ENCODE peak calls at places on chromosomes 6 and 20, in eight cellular contexts. One of them, this sample, is unnamed.

GRCh38 chr6:130019796-130020105 is 1.4 kb downstream of the L3MBTL3 start:
- DNase-seq in ascending aorta: no peak
- DNase-seq in head of caudate nucleus: no peak
- DNase-seq in A549: no peak
- DNase-seq in HCT116: no peak
- DNase-seq in mesothelial cell of epicardium: no peak
- DNase-seq in T follicular helper cell: peak
- DNase-seq in stomach: no peak
- DNase-seq in this sample: no peak

GRCh38 chr6:42158011-42158410 is 15.2 kb upstream of the GUCA1A start:
- DNase-seq in ascending aorta: no peak
- DNase-seq in head of caudate nucleus: no peak
- DNase-seq in A549: no peak
- DNase-seq in HCT116: no peak
- DNase-seq in mesothelial cell of epicardium: no peak
- DNase-seq in T follicular helper cell: no peak
- DNase-seq in stomach: no peak
- DNase-seq in this sample: no peak

GRCh38 chr6:155412335-155412734 is 43.3 kb downstream of the NOX3 start:
- DNase-seq in ascending aorta: no peak
- DNase-seq in head of caudate nucleus: no peak
- DNase-seq in A549: no peak
- DNase-seq in HCT116: no peak
- DNase-seq in mesothelial cell of epicardium: no peak
- DNase-seq in T follicular helper cell: no peak
- DNase-seq in stomach: no peak
- DNase-seq in this sample: no peak

GRCh38 chr6:154156135-154156948 is 117.3 kb downstream of the OPRM1 start:
- DNase-seq in ascending aorta: no peak
- DNase-seq in head of caudate nucleus: no peak
- DNase-seq in A549: peak
- DNase-seq in HCT116: peak
- DNase-seq in mesothelial cell of epicardium: no peak
- DNase-seq in T follicular helper cell: peak
- DNase-seq in stomach: peak
- DNase-seq in this sample: no peak

GRCh38 chr20:47181056-47181862 is 175.2 kb downstream of the ZMYND8 start:
- DNase-seq in ascending aorta: no peak
- DNase-seq in head of caudate nucleus: no peak
- DNase-seq in A549: peak
- DNase-seq in HCT116: peak
- DNase-seq in mesothelial cell of epicardium: no peak
- DNase-seq in T follicular helper cell: no peak
- DNase-seq in stomach: peak
- DNase-seq in this sample: no peak

GRCh38 chr20:53574259-53574789 is 19.3 kb downstream of the ZNF217 start:
- DNase-seq in ascending aorta: no peak
- DNase-seq in head of caudate nucleus: no peak
- DNase-seq in A549: no peak
- DNase-seq in HCT116: no peak
- DNase-seq in mesothelial cell of epicardium: no peak
- DNase-seq in T follicular helper cell: no peak
- DNase-seq in stomach: peak
- DNase-seq in this sample: no peak

GRCh38 chr6:15938086-15938485 is 190.8 kb upstream of the MYLIP start:
- DNase-seq in ascending aorta: no peak
- DNase-seq in head of caudate nucleus: no peak
- DNase-seq in A549: peak
- DNase-seq in HCT116: no peak
- DNase-seq in mesothelial cell of epicardium: no peak
- DNase-seq in T follicular helper cell: no peak
- DNase-seq in stomach: no peak
- DNase-seq in this sample: no peak

GRCh38 chr6:88422831-88423230 is 256.7 kb upstream of the CNR1 start:
- DNase-seq in ascending aorta: no peak
- DNase-seq in head of caudate nucleus: no peak
- DNase-seq in A549: peak
- DNase-seq in HCT116: no peak
- DNase-seq in mesothelial cell of epicardium: no peak
- DNase-seq in T follicular helper cell: no peak
- DNase-seq in stomach: no peak
- DNase-seq in this sample: no peak

GRCh38 chr6:52598123-52598823 is 21.4 kb upstream of the TRAM2 start:
- DNase-seq in ascending aorta: no peak
- DNase-seq in head of caudate nucleus: peak
- DNase-seq in A549: peak
- DNase-seq in HCT116: peak
- DNase-seq in mesothelial cell of epicardium: peak
- DNase-seq in T follicular helper cell: no peak
- DNase-seq in stomach: peak
- DNase-seq in this sample: peak

GRCh38 chr6:10146723-10147451 is 268.0 kb downstream of the TFAP2A start:
- DNase-seq in ascending aorta: no peak
- DNase-seq in head of caudate nucleus: peak
- DNase-seq in A549: peak
- DNase-seq in HCT116: peak
- DNase-seq in mesothelial cell of epicardium: no peak
- DNase-seq in T follicular helper cell: no peak
- DNase-seq in stomach: no peak
- DNase-seq in this sample: no peak

GRCh38 chr6:112254921-112255320 is 554 bp upstream of the LAMA4 start:
- DNase-seq in ascending aorta: no peak
- DNase-seq in head of caudate nucleus: no peak
- DNase-seq in A549: no peak
- DNase-seq in HCT116: no peak
- DNase-seq in mesothelial cell of epicardium: no peak
- DNase-seq in T follicular helper cell: no peak
- DNase-seq in stomach: no peak
- DNase-seq in this sample: no peak

GRCh38 chr6:33642897-33643296 is 21.8 kb downstream of the ITPR3 start:
- DNase-seq in ascending aorta: no peak
- DNase-seq in head of caudate nucleus: no peak
- DNase-seq in A549: no peak
- DNase-seq in HCT116: no peak
- DNase-seq in mesothelial cell of epicardium: no peak
- DNase-seq in T follicular helper cell: no peak
- DNase-seq in stomach: no peak
- DNase-seq in this sample: no peak

GRCh38 chr6:3467996-3468395 is 11.1 kb upstream of the SLC22A23 start:
- DNase-seq in ascending aorta: no peak
- DNase-seq in head of caudate nucleus: no peak
- DNase-seq in A549: no peak
- DNase-seq in HCT116: no peak
- DNase-seq in mesothelial cell of epicardium: no peak
- DNase-seq in T follicular helper cell: no peak
- DNase-seq in stomach: no peak
- DNase-seq in this sample: no peak

GRCh38 chr20:64253443-64253842 is 2.1 kb upstream of the PCMTD2 start:
- DNase-seq in ascending aorta: no peak
- DNase-seq in head of caudate nucleus: no peak
- DNase-seq in A549: no peak
- DNase-seq in HCT116: no peak
- DNase-seq in mesothelial cell of epicardium: no peak
- DNase-seq in T follicular helper cell: no peak
- DNase-seq in stomach: no peak
- DNase-seq in this sample: no peak

GRCh38 chr20:61414455-61414991 is 162.5 kb downstream of the CDH4 start:
- DNase-seq in ascending aorta: no peak
- DNase-seq in head of caudate nucleus: no peak
- DNase-seq in A549: no peak
- DNase-seq in HCT116: no peak
- DNase-seq in mesothelial cell of epicardium: no peak
- DNase-seq in T follicular helper cell: no peak
- DNase-seq in stomach: no peak
- DNase-seq in this sample: no peak

GRCh38 chr6:9537381-9537780 is 877.5 kb downstream of the TFAP2A start:
- DNase-seq in ascending aorta: no peak
- DNase-seq in head of caudate nucleus: no peak
- DNase-seq in A549: no peak
- DNase-seq in HCT116: no peak
- DNase-seq in mesothelial cell of epicardium: no peak
- DNase-seq in T follicular helper cell: no peak
- DNase-seq in stomach: no peak
- DNase-seq in this sample: no peak

GRCh38 chr20:9363673-9364072 is 150.7 kb upstream of the LAMP5 start:
- DNase-seq in ascending aorta: no peak
- DNase-seq in head of caudate nucleus: no peak
- DNase-seq in A549: no peak
- DNase-seq in HCT116: peak
- DNase-seq in mesothelial cell of epicardium: no peak
- DNase-seq in T follicular helper cell: no peak
- DNase-seq in stomach: no peak
- DNase-seq in this sample: no peak

GRCh38 chr20:14883324-14883723 is 545.9 kb upstream of the FLRT3 start:
- DNase-seq in ascending aorta: no peak
- DNase-seq in head of caudate nucleus: no peak
- DNase-seq in A549: no peak
- DNase-seq in HCT116: no peak
- DNase-seq in mesothelial cell of epicardium: no peak
- DNase-seq in T follicular helper cell: no peak
- DNase-seq in stomach: no peak
- DNase-seq in this sample: no peak

GRCh38 chr6:28863607-28864320 is 60.0 kb downstream of the TRIM27 start:
- DNase-seq in ascending aorta: no peak
- DNase-seq in head of caudate nucleus: peak
- DNase-seq in A549: peak
- DNase-seq in HCT116: peak
- DNase-seq in mesothelial cell of epicardium: peak
- DNase-seq in T follicular helper cell: peak
- DNase-seq in stomach: peak
- DNase-seq in this sample: peak

GRCh38 chr6:136326038-136326561 is 36.5 kb upstream of the BCLAF1 start:
- DNase-seq in ascending aorta: no peak
- DNase-seq in head of caudate nucleus: no peak
- DNase-seq in A549: peak
- DNase-seq in HCT116: no peak
- DNase-seq in mesothelial cell of epicardium: no peak
- DNase-seq in T follicular helper cell: no peak
- DNase-seq in stomach: no peak
- DNase-seq in this sample: no peak

GRCh38 chr20:41242807-41243206 is 74.7 kb downstream of the ZHX3 start:
- DNase-seq in ascending aorta: no peak
- DNase-seq in head of caudate nucleus: no peak
- DNase-seq in A549: no peak
- DNase-seq in HCT116: no peak
- DNase-seq in mesothelial cell of epicardium: no peak
- DNase-seq in T follicular helper cell: no peak
- DNase-seq in stomach: no peak
- DNase-seq in this sample: no peak

GRCh38 chr20:22954661-22955060 is 80.5 kb upstream of the SSTR4 start:
- DNase-seq in ascending aorta: no peak
- DNase-seq in head of caudate nucleus: no peak
- DNase-seq in A549: no peak
- DNase-seq in HCT116: no peak
- DNase-seq in mesothelial cell of epicardium: no peak
- DNase-seq in T follicular helper cell: no peak
- DNase-seq in stomach: no peak
- DNase-seq in this sample: no peak

GRCh38 chr6:65955034-65955433 is 248.0 kb upstream of the EYS start:
- DNase-seq in ascending aorta: no peak
- DNase-seq in head of caudate nucleus: no peak
- DNase-seq in A549: no peak
- DNase-seq in HCT116: no peak
- DNase-seq in mesothelial cell of epicardium: no peak
- DNase-seq in T follicular helper cell: no peak
- DNase-seq in stomach: no peak
- DNase-seq in this sample: no peak

GRCh38 chr6:1494671-1495070 is 105.3 kb downstream of the FOXF2 start:
- DNase-seq in ascending aorta: no peak
- DNase-seq in head of caudate nucleus: no peak
- DNase-seq in A549: no peak
- DNase-seq in HCT116: no peak
- DNase-seq in mesothelial cell of epicardium: no peak
- DNase-seq in T follicular helper cell: no peak
- DNase-seq in stomach: no peak
- DNase-seq in this sample: no peak

GRCh38 chr6:22320750-22321149 is 23.9 kb upstream of the PRL start:
- DNase-seq in ascending aorta: no peak
- DNase-seq in head of caudate nucleus: no peak
- DNase-seq in A549: peak
- DNase-seq in HCT116: peak
- DNase-seq in mesothelial cell of epicardium: no peak
- DNase-seq in T follicular helper cell: no peak
- DNase-seq in stomach: no peak
- DNase-seq in this sample: no peak

GRCh38 chr20:25280051-25280573 is 32.2 kb downstream of the PYGB start:
- DNase-seq in ascending aorta: peak
- DNase-seq in head of caudate nucleus: no peak
- DNase-seq in A549: no peak
- DNase-seq in HCT116: no peak
- DNase-seq in mesothelial cell of epicardium: peak
- DNase-seq in T follicular helper cell: no peak
- DNase-seq in stomach: peak
- DNase-seq in this sample: no peak

GRCh38 chr6:151962246-151962846 is 154.9 kb downstream of the ESR1 start:
- DNase-seq in ascending aorta: no peak
- DNase-seq in head of caudate nucleus: no peak
- DNase-seq in A549: no peak
- DNase-seq in HCT116: no peak
- DNase-seq in mesothelial cell of epicardium: no peak
- DNase-seq in T follicular helper cell: no peak
- DNase-seq in stomach: no peak
- DNase-seq in this sample: no peak

GRCh38 chr6:37311666-37312473 is 41.9 kb upstream of the RNF8 start:
- DNase-seq in ascending aorta: no peak
- DNase-seq in head of caudate nucleus: no peak
- DNase-seq in A549: no peak
- DNase-seq in HCT116: no peak
- DNase-seq in mesothelial cell of epicardium: no peak
- DNase-seq in T follicular helper cell: no peak
- DNase-seq in stomach: no peak
- DNase-seq in this sample: no peak

GRCh38 chr6:107488875-107489635 is 862 bp upstream of the SOBP start:
- DNase-seq in ascending aorta: no peak
- DNase-seq in head of caudate nucleus: peak
- DNase-seq in A549: peak
- DNase-seq in HCT116: no peak
- DNase-seq in mesothelial cell of epicardium: no peak
- DNase-seq in T follicular helper cell: no peak
- DNase-seq in stomach: no peak
- DNase-seq in this sample: peak

GRCh38 chr6:65170273-65170672 is 536.8 kb downstream of the EYS start:
- DNase-seq in ascending aorta: no peak
- DNase-seq in head of caudate nucleus: no peak
- DNase-seq in A549: no peak
- DNase-seq in HCT116: no peak
- DNase-seq in mesothelial cell of epicardium: no peak
- DNase-seq in T follicular helper cell: no peak
- DNase-seq in stomach: no peak
- DNase-seq in this sample: no peak

GRCh38 chr6:154938245-154938583 is 56.9 kb upstream of the TIAM2 start:
- DNase-seq in ascending aorta: no peak
- DNase-seq in head of caudate nucleus: no peak
- DNase-seq in A549: no peak
- DNase-seq in HCT116: no peak
- DNase-seq in mesothelial cell of epicardium: no peak
- DNase-seq in T follicular helper cell: no peak
- DNase-seq in stomach: peak
- DNase-seq in this sample: no peak

GRCh38 chr6:32868257-32868788 is 14.3 kb downstream of the PSMB9 start:
- DNase-seq in ascending aorta: no peak
- DNase-seq in head of caudate nucleus: peak
- DNase-seq in A549: peak
- DNase-seq in HCT116: peak
- DNase-seq in mesothelial cell of epicardium: peak
- DNase-seq in T follicular helper cell: peak
- DNase-seq in stomach: peak
- DNase-seq in this sample: peak